ENCODE peak calls at places on chromosomes 7 and 10, in four cellular contexts. One of them, this sample, is unnamed.

GRCh38 chr10:6741561-6741960 is 161.5 kb upstream of the PRKCQ start:
- DNase-seq in K562: no peak
- DNase-seq in GM12878: no peak
- DNase-seq in HL-60: no peak
- DNase-seq in this sample: no peak

GRCh38 chr7:153381275-153382119 is 621.9 kb downstream of the ACTR3B start:
- DNase-seq in K562: peak
- DNase-seq in GM12878: no peak
- DNase-seq in HL-60: peak
- DNase-seq in this sample: peak

GRCh38 chr7:78020131-78020873 is 221.7 kb downstream of the PHTF2 start:
- DNase-seq in K562: peak
- DNase-seq in GM12878: peak
- DNase-seq in HL-60: peak
- DNase-seq in this sample: peak

GRCh38 chr7:15007507-15007906 is 105.0 kb upstream of the DGKB start:
- DNase-seq in K562: peak
- DNase-seq in GM12878: no peak
- DNase-seq in HL-60: no peak
- DNase-seq in this sample: no peak

GRCh38 chr7:67413670-67414069 is 417.0 kb downstream of the TYW1 start:
- DNase-seq in K562: no peak
- DNase-seq in GM12878: no peak
- DNase-seq in HL-60: no peak
- DNase-seq in this sample: no peak

GRCh38 chr10:77636286-77636966 is 1.2 kb downstream of the KCNMA1 start:
- DNase-seq in K562: no peak
- DNase-seq in GM12878: no peak
- DNase-seq in HL-60: no peak
- DNase-seq in this sample: no peak

GRCh38 chr10:122164028-122164601 is 107.0 kb upstream of the BTBD16 start:
- DNase-seq in K562: no peak
- DNase-seq in GM12878: no peak
- DNase-seq in HL-60: no peak
- DNase-seq in this sample: no peak

GRCh38 chr7:43758861-43759683 is 592 bp downstream of the BLVRA start:
- DNase-seq in K562: peak
- DNase-seq in GM12878: no peak
- DNase-seq in HL-60: no peak
- DNase-seq in this sample: peak

GRCh38 chr7:80960228-80960627 is 41.4 kb upstream of the SEMA3C start:
- DNase-seq in K562: no peak
- DNase-seq in GM12878: no peak
- DNase-seq in HL-60: no peak
- DNase-seq in this sample: no peak

GRCh38 chr10:73182568-73182967 is 14.6 kb downstream of the FAM149B1 start:
- DNase-seq in K562: peak
- DNase-seq in GM12878: no peak
- DNase-seq in HL-60: no peak
- DNase-seq in this sample: no peak

GRCh38 chr7:36265720-36266119 is 112.7 kb downstream of the EEPD1 start:
- DNase-seq in K562: no peak
- DNase-seq in GM12878: no peak
- DNase-seq in HL-60: peak
- DNase-seq in this sample: no peak

GRCh38 chr10:44958196-44958896 is 1.3 kb upstream of the RASSF4 start:
- DNase-seq in K562: no peak
- DNase-seq in GM12878: no peak
- DNase-seq in HL-60: no peak
- DNase-seq in this sample: no peak

GRCh38 chr7:2157473-2158279 is 75.1 kb downstream of the MAD1L1 start:
- DNase-seq in K562: no peak
- DNase-seq in GM12878: no peak
- DNase-seq in HL-60: no peak
- DNase-seq in this sample: no peak

GRCh38 chr10:73743327-73743904 is 756 bp upstream of the SEC24C start:
- DNase-seq in K562: peak
- DNase-seq in GM12878: no peak
- DNase-seq in HL-60: no peak
- DNase-seq in this sample: no peak

DNA sequence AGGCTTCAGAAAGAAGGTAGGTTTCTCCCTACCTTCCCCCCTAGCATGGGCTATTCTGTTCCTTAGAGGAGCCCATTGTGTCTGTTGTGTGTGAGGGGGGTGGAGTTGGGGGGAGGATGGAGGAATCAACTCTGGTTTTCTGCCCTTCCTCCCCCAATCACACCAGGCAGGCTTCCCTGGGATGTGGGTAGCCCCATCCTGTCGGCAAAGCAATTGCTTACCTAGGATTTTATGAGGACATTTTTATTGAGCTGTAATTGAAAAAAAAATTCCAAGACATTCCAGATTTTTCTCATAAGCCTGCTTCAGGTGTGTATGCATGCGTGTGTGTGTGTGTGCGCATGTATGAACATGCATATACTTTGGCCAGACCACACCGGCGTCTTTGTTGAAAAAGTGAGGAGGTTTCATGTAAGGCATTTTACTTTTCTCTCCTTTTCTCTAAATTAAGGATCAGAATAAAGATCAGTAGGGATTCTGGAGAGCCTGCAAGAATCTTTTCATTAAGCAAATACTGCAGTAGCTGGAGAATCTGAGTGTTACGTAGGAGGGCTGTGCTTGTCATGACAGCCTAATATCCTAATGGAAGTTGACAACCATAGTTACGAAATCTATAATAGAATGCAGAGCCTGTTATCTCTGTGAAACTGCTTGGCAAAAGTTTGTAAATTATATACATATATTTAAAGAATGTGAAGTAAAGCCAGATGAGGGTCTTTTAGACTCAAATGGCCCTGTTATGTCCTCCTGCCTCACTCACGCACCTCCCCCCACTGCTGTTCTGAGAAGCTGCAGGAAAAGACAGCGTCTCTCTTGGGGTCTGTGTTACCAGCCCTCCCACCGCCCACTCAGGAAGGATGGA is 27.3 kb upstream of the SAMD8 start:
- DNase-seq in K562: no peak
- DNase-seq in GM12878: no peak
- DNase-seq in HL-60: no peak
- DNase-seq in this sample: no peak
- TF ChIP-seq SPI1 in K562: no peak
- TF ChIP-seq SPI1 in GM12878: no peak
- TF ChIP-seq SPI1 in HL-60: no peak
- TF ChIP-seq SPI1 in this sample: no peak

GRCh38 chr7:18995811-18996400 is 121.5 kb downstream of the TWIST1 start:
- DNase-seq in K562: no peak
- DNase-seq in GM12878: no peak
- DNase-seq in HL-60: no peak
- DNase-seq in this sample: no peak

GRCh38 chr7:19000410-19000809 is 117.0 kb downstream of the TWIST1 start:
- DNase-seq in K562: no peak
- DNase-seq in GM12878: no peak
- DNase-seq in HL-60: no peak
- DNase-seq in this sample: no peak

GRCh38 chr7:18996583-18996982 is 120.9 kb downstream of the TWIST1 start:
- DNase-seq in K562: no peak
- DNase-seq in GM12878: no peak
- DNase-seq in HL-60: no peak
- DNase-seq in this sample: no peak

GRCh38 chr7:18997477-18998130 is 119.8 kb downstream of the TWIST1 start:
- DNase-seq in K562: no peak
- DNase-seq in GM12878: no peak
- DNase-seq in HL-60: no peak
- DNase-seq in this sample: no peak

GRCh38 chr7:19001854-19002253 is 115.6 kb downstream of the TWIST1 start:
- DNase-seq in K562: no peak
- DNase-seq in GM12878: no peak
- DNase-seq in HL-60: no peak
- DNase-seq in this sample: no peak
- TF ChIP-seq SPI1 in K562: no peak
- TF ChIP-seq SPI1 in GM12878: no peak
- TF ChIP-seq SPI1 in HL-60: no peak
- TF ChIP-seq SPI1 in this sample: no peak

DNA sequence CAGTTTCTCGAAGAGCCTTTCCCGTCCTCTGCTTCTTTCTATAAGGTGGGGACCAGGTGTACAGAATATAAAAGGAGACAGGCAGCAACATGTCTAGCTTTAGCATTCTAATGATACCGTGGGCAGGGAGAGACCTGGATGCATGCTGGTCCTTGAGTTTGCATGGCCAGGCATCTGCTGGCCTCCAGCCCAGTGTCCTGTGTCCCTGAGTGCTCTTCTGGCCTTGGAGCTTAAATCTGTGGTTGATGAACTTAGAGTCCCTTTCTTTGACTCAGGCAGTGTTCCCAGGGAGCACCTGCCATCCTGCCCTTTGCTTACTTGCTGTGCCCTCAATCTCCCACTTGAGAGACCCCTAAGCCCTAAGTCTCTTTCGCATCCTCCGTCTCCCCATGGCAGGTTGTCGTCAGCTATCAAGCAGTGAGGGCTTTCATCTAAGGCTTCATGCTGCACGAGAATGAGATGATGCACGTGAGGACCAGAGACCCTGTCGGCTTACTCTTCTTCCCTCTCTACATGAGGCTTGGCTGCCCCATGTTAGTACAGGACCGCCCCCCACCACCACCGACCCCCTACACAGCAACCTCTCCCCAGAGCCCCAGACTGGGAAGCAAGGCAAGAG is 313.4 kb upstream of the C7orf33 start:
- DNase-seq in K562: no peak
- DNase-seq in GM12878: no peak
- DNase-seq in HL-60: no peak
- DNase-seq in this sample: no peak
- TF ChIP-seq SPI1 in K562: no peak
- TF ChIP-seq SPI1 in GM12878: no peak
- TF ChIP-seq SPI1 in HL-60: no peak
- TF ChIP-seq SPI1 in this sample: no peak

DNA sequence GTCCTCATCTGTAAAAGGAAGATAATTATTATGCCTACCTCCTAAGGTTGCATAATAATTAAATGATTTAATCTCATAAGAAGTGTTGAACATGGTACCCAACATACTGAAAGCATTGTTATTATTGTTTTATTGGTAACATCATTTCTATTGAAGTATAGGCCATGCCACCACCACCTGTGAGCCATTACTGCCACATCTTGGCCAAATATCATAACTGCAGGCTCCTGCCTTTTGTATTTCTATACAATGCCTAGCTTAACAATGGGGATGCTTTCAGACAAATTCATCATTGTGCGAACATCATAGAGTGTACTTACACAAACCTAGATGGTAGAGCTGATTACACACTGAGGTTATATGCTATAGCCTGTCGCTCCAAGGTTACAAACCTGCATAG is 61.1 kb upstream of the NPSR1 start:
- DNase-seq in K562: no peak
- DNase-seq in GM12878: no peak
- DNase-seq in HL-60: no peak
- DNase-seq in this sample: no peak
- TF ChIP-seq SPI1 in K562: no peak
- TF ChIP-seq SPI1 in GM12878: no peak
- TF ChIP-seq SPI1 in HL-60: no peak
- TF ChIP-seq SPI1 in this sample: no peak

GRCh38 chr10:35035641-35036040 is 54.5 kb downstream of the CUL2 start:
- DNase-seq in K562: no peak
- DNase-seq in GM12878: no peak
- DNase-seq in HL-60: peak
- DNase-seq in this sample: no peak
- TF ChIP-seq SPI1 in K562: no peak
- TF ChIP-seq SPI1 in GM12878: no peak
- TF ChIP-seq SPI1 in HL-60: no peak
- TF ChIP-seq SPI1 in this sample: no peak

DNA sequence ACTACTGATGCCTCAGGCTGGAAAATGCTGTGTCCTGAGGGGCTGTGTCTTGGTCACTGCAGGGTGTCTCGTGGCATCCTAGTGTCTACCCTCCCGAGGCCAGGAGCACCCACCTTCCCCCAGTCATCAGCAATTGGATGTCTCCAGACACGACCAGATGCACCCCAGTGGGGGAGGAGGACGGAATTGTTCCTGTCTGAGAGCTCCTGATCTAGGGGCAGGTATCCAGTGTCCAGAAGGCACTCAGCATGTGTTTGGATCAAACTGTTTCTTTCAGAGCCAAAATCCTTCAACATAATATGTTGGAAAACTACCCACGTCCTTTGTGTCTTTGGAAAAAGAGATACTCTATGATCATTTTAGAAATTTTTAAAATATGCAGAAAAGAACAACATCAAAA is 16.9 kb downstream of the PRKRIP1 start:
- DNase-seq in K562: no peak
- DNase-seq in GM12878: no peak
- DNase-seq in HL-60: no peak
- DNase-seq in this sample: no peak
- TF ChIP-seq SPI1 in K562: no peak
- TF ChIP-seq SPI1 in GM12878: no peak
- TF ChIP-seq SPI1 in HL-60: no peak
- TF ChIP-seq SPI1 in this sample: no peak

DNA sequence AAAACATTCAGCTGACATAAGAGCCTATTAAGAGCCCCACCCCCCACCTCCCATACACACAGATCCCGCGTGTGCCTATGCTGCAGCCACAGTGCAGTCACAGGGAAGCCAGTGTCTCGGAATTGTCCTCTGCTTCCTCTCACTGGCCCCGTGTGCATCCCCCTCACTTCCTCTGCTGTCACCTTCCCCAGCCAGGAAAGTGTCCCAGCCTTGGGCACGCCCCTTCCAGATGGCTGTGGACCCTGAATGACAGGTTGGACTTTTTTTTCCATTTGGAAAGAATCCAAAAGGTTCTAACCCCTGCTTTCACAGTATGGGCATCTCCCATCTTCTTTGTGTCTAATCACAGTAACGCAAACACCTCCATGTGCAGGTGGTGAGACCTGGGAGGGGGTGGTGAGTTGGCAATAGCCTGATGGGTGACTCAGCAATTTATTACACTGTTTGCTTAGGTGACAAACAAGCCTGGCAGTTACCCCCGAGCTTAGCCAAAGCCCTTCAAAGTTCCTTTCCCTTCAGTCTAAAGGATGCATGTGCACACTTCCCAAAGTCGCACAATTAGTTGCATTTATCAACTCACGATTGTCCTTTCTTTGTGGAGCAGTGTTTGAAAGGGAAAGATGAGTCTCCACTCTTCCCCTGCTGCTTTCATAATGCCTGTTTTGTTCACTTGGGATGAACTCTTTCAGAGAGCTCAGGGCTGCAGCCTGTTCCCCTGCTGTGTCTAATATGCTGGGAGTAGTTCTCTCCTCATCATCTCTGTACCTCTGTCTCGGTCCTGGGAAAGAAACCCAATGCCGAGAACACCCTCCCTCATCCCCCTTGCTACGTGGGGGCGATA is 67.5 kb upstream of the EFCAB10 start:
- DNase-seq in K562: peak
- DNase-seq in GM12878: no peak
- DNase-seq in HL-60: no peak
- DNase-seq in this sample: no peak
- TF ChIP-seq SPI1 in K562: peak
- TF ChIP-seq SPI1 in GM12878: no peak
- TF ChIP-seq SPI1 in HL-60: no peak
- TF ChIP-seq SPI1 in this sample: no peak

DNA sequence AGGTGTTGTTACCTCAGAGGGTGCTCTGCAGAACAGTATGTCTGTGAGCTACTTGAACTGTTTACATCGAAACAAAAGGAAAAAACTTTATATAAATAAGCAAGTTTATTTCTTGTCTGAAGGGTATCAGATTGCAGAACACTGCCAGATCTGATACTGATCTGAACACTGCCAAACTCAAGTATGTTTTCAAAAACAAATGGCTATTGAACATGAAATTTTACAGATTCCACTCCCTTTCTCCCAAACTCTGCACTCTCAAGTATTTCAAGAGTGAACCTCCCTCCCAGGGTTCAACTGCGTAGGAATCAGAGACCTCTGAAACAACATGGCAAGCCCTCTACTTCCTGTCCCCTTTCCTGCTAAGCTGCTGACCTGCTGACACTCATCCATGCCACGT is 216.6 kb downstream of the ZNF33B start:
- DNase-seq in K562: no peak
- DNase-seq in GM12878: no peak
- DNase-seq in HL-60: no peak
- DNase-seq in this sample: no peak
- TF ChIP-seq SPI1 in K562: no peak
- TF ChIP-seq SPI1 in GM12878: no peak
- TF ChIP-seq SPI1 in HL-60: no peak
- TF ChIP-seq SPI1 in this sample: no peak